ENCODE peak calls at places on chromosomes 6 and 20, in six cellular contexts. G is GM04503; E is activated CD4-positive, alpha-beta T cell treated with anti-CD3 and anti-CD28 coated beads for 1 hour; W is HCEC 1CT; A is activated B cell treated with CpG ODN at 0.5 μM for 24 hours; H is HEK293T. M is an unnamed sample.

GRCh38 chr6:45687570-45687969 is 309.8 kb upstream of the SUPT3H start:
- DNase-seq in G (no peak), E (no peak), W (no peak), H (no peak), A (no peak), M (no peak)

GRCh38 chr6:139706949-139707348 is 332.5 kb upstream of the CITED2 start:
- DNase-seq in A (no peak), W (no peak), E (no peak), H (no peak), G (peak; percentile 36), M (no peak)

GRCh38 chr20:47318027-47318595 is 38.4 kb downstream of the ZMYND8 start:
- DNase-seq in E (no peak), W (peak; percentile 86), H (no peak), A (no peak), G (no peak), M (no peak)

GRCh38 chr20:43767686-43768474 is 41.1 kb upstream of the GTSF1L start:
- DNase-seq in H (no peak), G (no peak), E (no peak), W (peak; percentile 41), A (no peak), M (peak; percentile 72)

GRCh38 chr6:151075943-151076555 is 163.7 kb upstream of the AKAP12 start:
- DNase-seq in G (no peak), W (no peak), H (no peak), E (no peak), A (no peak), M (no peak)

GRCh38 chr20:58231678-58232077 is 3.2 kb upstream of the ANKRD60 start:
- DNase-seq in W (no peak), A (no peak), H (no peak), E (no peak), G (no peak), M (peak; percentile 47)

GRCh38 chr6:122947355-122947754 is 48.7 kb upstream of the CLVS2 start:
- DNase-seq in H (peak; percentile 58), E (no peak), A (no peak), G (no peak), W (no peak), M (peak; percentile 51)

GRCh38 chr6:1792989-1793388 is 183.3 kb downstream of the FOXC1 start:
- DNase-seq in H (peak; percentile 55), G (no peak), E (no peak), A (no peak), W (peak; percentile 28), M (no peak)

GRCh38 chr6:69729870-69730449 is 66.8 kb downstream of the LMBRD1 start:
- DNase-seq in G (no peak), E (no peak), H (no peak), A (no peak), W (peak; percentile 12), M (peak; percentile 10)

GRCh38 chr6:31094389-31094881 is 17.9 kb downstream of the C6orf15 start:
- DNase-seq in E (peak; percentile 15), H (no peak), G (no peak), W (no peak), A (no peak), M (no peak)

GRCh38 chr6:882084-882598 is 189.2 kb upstream of the EXOC2 start:
- DNase-seq in A (no peak), G (no peak), E (no peak), W (no peak), H (no peak), M (no peak)

GRCh38 chr20:11810316-11811130 is 107.2 kb upstream of the BTBD3 start:
- DNase-seq in E (no peak), A (no peak), H (no peak), G (peak; percentile 62), W (peak; percentile 85), M (peak; percentile 26)

GRCh38 chr6:106334646-106335448 is 9.3 kb upstream of the ATG5 start:
- DNase-seq in A (no peak), G (no peak), E (peak; percentile 34), W (peak; percentile 50), H (peak; percentile 57), M (peak; percentile 73)

GRCh38 chr20:43040427-43040826 is 149.3 kb downstream of the PTPRT start:
- DNase-seq in G (no peak), E (no peak), H (no peak), A (no peak), W (no peak), M (peak; percentile 24)

M was measured in astrocyte of the hippocampus.